ENCODE peak calls at places on chromosomes 5 and 9, in nine cellular contexts. T, M, J, B, A, F, W, Y and O are unnamed samples.

GRCh38 chr5:173595826-173596225 is 20.6 kb downstream of the BOD1 start:
- DNase-seq in Y (no peak), W (no peak), T (no peak), A (no peak), J (no peak), F (no peak), M (no peak), B (no peak), O (no peak)

GRCh38 chr9:100213730-100214477 is 114.9 kb downstream of the INVS start:
- DNase-seq in Y (no peak), B (no peak), A (no peak), T (no peak), M (no peak), J (peak), W (no peak), F (peak), O (no peak)

GRCh38 chr9:33082538-33083326 is 6.3 kb upstream of the SMU1 start:
- DNase-seq in W (no peak), B (no peak), T (no peak), F (peak), A (no peak), Y (no peak), J (no peak), M (no peak), O (no peak)

GRCh38 chr9:121744687-121745395 is 93.4 kb downstream of the DAB2IP start:
- DNase-seq in W (no peak), A (no peak), Y (no peak), T (no peak), M (no peak), B (no peak), J (peak), F (no peak), O (no peak)

GRCh38 chr9:71911908-71912325 is 478 bp downstream of the C9orf85 start:
- DNase-seq in A (no peak), T (no peak), M (no peak), Y (no peak), J (peak), F (no peak), W (no peak), B (no peak), O (no peak)

GRCh38 chr9:99660191-99660636 is 161.5 kb upstream of the NR4A3 start:
- DNase-seq in F (no peak), A (no peak), Y (no peak), T (no peak), B (no peak), W (no peak), M (no peak), J (no peak), O (no peak)

GRCh38 chr5:159290741-159291140 is 27.7 kb downstream of the UBLCP1 start:
- DNase-seq in A (no peak), B (no peak), J (peak), T (no peak), Y (no peak), F (peak), M (no peak), W (no peak), O (no peak)

GRCh38 chr5:170154297-170154696 is 48.6 kb downstream of the FOXI1 start:
- DNase-seq in M (no peak), T (no peak), Y (no peak), B (no peak), A (no peak), F (no peak), W (no peak), J (no peak), O (no peak)

GRCh38 chr5:132680780-132681475 is 7.1 kb downstream of the IL4 start:
- DNase-seq in T (no peak), W (no peak), A (no peak), B (peak), J (no peak), Y (no peak), F (no peak), M (no peak), O (no peak)

GRCh38 chr5:74408150-74409043 is 232.1 kb downstream of the ENC1 start:
- DNase-seq in W (no peak), F (peak), J (no peak), A (no peak), B (no peak), M (no peak), Y (peak), T (no peak), O (no peak)

GRCh38 chr9:34250721-34251120 is 71.9 kb downstream of the UBAP1 start:
- DNase-seq in T (no peak), A (no peak), B (no peak), J (no peak), F (peak), Y (no peak), W (no peak), M (no peak), O (no peak)

GRCh38 chr9:27183151-27183550 is 74.1 kb downstream of the TEK start:
- DNase-seq in B (no peak), J (peak), M (no peak), T (no peak), F (no peak), W (no peak), A (no peak), Y (no peak), O (no peak)

GRCh38 chr5:93513298-93513697 is 67.7 kb downstream of the NR2F1-AS1 start:
- DNase-seq in W (no peak), M (no peak), T (no peak), B (no peak), Y (no peak), A (no peak), J (no peak), F (no peak), O (no peak)

GRCh38 chr5:160291467-160291866 is 20.9 kb downstream of the CCNJL start:
- DNase-seq in M (no peak), A (no peak), J (no peak), W (no peak), F (peak), B (no peak), Y (no peak), T (no peak), O (no peak)

GRCh38 chr5:35856186-35857003 is at the start of gene IL7R:
- DNase-seq in A (no peak), M (no peak), Y (no peak), W (no peak), F (peak), T (no peak), B (no peak), J (peak), O (no peak)

GRCh38 chr5:66891184-66891925 is 295.2 kb downstream of the MAST4 start:
- DNase-seq in W (no peak), M (no peak), J (peak), A (peak), F (peak), B (no peak), T (no peak), Y (no peak), O (no peak)

GRCh38 chr5:160310910-160311295 is 1.5 kb downstream of the CCNJL start:
- DNase-seq in Y (no peak), A (no peak), W (no peak), F (no peak), J (no peak), T (no peak), M (no peak), B (no peak), O (no peak)

GRCh38 chr9:89740722-89741121 is 135.9 kb downstream of the GADD45G start:
- DNase-seq in Y (no peak), T (no peak), W (no peak), M (no peak), A (no peak), B (no peak), J (no peak), F (no peak), O (no peak)

GRCh38 chr9:89419978-89420394 is 77.9 kb downstream of the SEMA4D start:
- DNase-seq in B (no peak), Y (no peak), A (no peak), T (no peak), F (no peak), W (no peak), J (no peak), M (no peak), O (no peak)

GRCh38 chr5:174119386-174119785 is 73.9 kb downstream of the NSG2 start:
- DNase-seq in M (no peak), B (no peak), F (no peak), Y (no peak), W (no peak), J (no peak), T (no peak), A (no peak), O (no peak)

GRCh38 chr5:372911-373709 is 51.6 kb downstream of the AHRR start:
- DNase-seq in A (no peak), B (peak), M (no peak), Y (no peak), T (no peak), F (no peak), J (peak), W (no peak), O (peak)

GRCh38 chr9:37144762-37145161 is 24.4 kb downstream of the ZCCHC7 start:
- DNase-seq in F (no peak), W (no peak), J (peak), A (no peak), Y (no peak), T (no peak), B (no peak), M (no peak), O (no peak)

GRCh38 chr9:129109952-129110739 is 447 bp downstream of the CRAT start:
- DNase-seq in B (no peak), W (no peak), T (no peak), A (peak), M (peak), Y (peak), J (no peak), F (no peak), O (peak)

GRCh38 chr9:89635816-89636215 is 31.0 kb downstream of the GADD45G start:
- DNase-seq in M (no peak), Y (no peak), A (peak), W (no peak), J (peak), T (no peak), B (no peak), F (peak), O (no peak)

GRCh38 chr9:105299190-105299854 is 54.9 kb downstream of the SLC44A1 start:
- DNase-seq in T (no peak), A (peak), F (peak), W (no peak), J (peak), Y (peak), M (no peak), B (no peak), O (no peak)

GRCh38 chr5:169788168-169788567 is 151.1 kb downstream of the DOCK2 start:
- DNase-seq in Y (no peak), M (no peak), A (no peak), W (no peak), J (peak), F (peak), T (no peak), B (no peak), O (no peak)

GRCh38 chr5:61283480-61283879 is 48.6 kb upstream of the ZSWIM6 start:
- DNase-seq in B (no peak), W (no peak), J (no peak), Y (no peak), M (no peak), A (no peak), T (no peak), F (no peak), O (no peak)

GRCh38 chr9:94827584-94828304 is 101.2 kb downstream of the AOPEP start:
- DNase-seq in Y (no peak), W (no peak), A (no peak), T (no peak), B (no peak), F (no peak), J (peak), M (peak), O (no peak)

GRCh38 chr5:73321757-73322452 is 126.7 kb downstream of the FOXD1 start:
- DNase-seq in A (no peak), T (no peak), M (no peak), Y (peak), B (no peak), J (peak), F (peak), W (no peak), O (no peak)

GRCh38 chr9:110847661-110848060 is 179.1 kb downstream of the MUSK start:
- DNase-seq in M (no peak), A (no peak), J (peak), F (no peak), B (no peak), T (no peak), Y (no peak), W (no peak), O (no peak)

DNA sequence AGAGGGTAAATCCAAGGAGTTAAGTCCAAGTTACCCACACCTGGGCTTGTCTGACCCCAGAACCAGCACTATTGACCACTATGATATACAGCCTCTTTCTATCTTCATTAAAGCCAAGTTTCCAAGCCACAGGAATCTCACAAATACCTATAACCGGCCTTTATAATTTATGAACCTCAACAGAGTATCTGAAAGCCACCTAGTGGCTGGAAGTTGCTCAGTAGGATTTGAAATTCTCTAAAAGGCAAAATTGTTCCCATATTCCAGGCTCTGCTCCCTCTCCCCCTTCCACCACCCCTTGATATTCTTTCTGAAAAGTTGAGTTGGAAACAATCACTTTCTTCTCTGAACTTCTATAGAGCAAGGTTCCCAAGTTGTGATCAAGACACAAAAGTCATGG is 106.4 kb upstream of the GPR151 start:
- DNase-seq in F (no peak), Y (no peak), A (no peak), J (peak), B (no peak), M (no peak), W (no peak), T (no peak), O (no peak)
- TF ChIP-seq CTCF in F (peak), Y (peak), A (no peak), J (peak), B (no peak), M (no peak), W (no peak), T (peak), O (peak)

DNA sequence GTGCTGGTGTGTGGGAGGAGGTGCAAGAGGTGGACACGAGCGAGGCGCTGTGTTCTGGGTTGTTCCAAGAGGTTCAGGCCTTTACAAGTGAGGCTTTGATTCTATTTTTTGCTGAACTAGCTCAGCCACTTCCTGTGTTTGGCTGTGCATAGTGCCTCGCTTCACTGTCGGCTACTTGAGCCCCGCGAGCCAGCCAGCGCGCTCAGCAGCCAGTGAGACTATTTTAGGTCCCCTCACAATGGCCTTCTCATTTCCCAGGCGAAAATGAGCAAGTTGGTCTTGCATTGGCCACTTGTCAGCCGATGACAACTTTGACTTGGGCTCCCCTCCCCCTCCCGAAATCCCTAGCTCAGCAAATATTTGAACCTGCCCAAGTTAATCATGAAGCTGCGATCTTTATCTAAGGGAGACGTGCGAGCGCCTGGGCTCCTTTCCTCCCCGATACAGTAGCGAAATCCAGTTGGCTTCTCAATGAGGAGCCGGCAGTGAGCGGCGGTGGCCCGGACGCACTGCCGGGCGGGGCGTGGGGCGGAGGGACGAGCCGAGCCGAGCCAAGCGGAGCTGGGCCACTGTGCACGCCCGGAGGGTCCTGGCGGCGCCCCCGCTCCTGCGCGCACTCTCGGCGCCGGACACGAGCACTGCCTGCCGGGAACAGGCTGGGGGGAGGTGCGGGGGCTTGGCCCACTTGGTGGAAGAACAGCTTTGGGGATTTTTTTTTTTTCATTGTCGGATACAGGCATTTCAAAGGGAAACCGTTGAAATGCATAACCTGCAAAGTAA is 72.6 kb downstream of the PIK3R1 start:
- DNase-seq in T (peak), A (peak), F (peak), J (peak), M (peak), B (peak), Y (peak), W (peak), O (peak)
- TF ChIP-seq CTCF in T (no peak), A (no peak), F (no peak), J (no peak), M (no peak), B (no peak), Y (no peak), W (no peak), O (no peak)

GRCh38 chr9:42852133-42852532 is 668.7 kb downstream of the SPATA31A6 start:
- DNase-seq in Y (peak), F (peak), M (no peak), B (no peak), W (no peak), T (no peak), J (no peak), A (peak), O (peak)
- TF ChIP-seq CTCF in Y (peak), F (peak), M (no peak), B (no peak), W (peak), T (no peak), J (no peak), A (no peak), O (peak)

GRCh38 chr5:77628840-77629552 is 9.5 kb downstream of the OTP start:
- DNase-seq in A (no peak), T (no peak), M (no peak), J (no peak), B (no peak), Y (no peak), F (no peak), W (no peak), O (peak)
- TF ChIP-seq CTCF in A (no peak), T (no peak), M (no peak), J (no peak), B (no peak), Y (no peak), F (no peak), W (no peak), O (peak)

DNA sequence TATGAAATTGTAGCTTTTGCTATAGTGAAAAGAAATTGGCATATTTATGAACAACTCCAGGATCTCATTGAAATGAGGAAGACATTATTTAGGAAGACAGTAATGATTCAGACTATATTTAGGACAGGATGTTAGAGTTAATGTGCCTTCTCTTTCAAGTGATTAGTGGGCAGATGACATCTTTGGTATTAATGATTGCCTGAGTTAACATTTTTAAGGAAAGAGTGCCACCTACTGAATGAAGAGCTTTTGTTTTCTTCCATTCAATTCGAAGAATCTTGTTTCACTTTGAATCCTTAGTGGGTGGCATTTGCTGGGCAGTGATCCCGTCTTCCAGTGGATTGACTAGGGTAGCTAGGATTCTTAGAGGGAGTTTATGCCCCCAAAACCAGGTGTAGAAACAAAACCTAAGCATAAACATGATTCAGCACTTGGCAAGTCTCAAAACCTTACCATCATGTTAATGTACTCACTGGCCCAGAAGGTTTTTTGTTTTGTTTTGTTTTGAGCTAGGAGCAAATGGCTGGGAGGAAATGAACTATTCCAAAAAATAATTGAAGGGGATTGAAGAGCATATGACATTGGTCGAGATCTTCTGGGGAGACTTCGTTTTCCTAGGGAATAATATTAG is 23.2 kb downstream of the MAP3K1 start:
- DNase-seq in W (no peak), F (peak), A (no peak), Y (peak), B (no peak), T (no peak), M (no peak), J (peak), O (no peak)
- TF ChIP-seq CTCF in W (peak), F (peak), A (no peak), Y (peak), B (peak), T (peak), M (peak), J (peak), O (no peak)

GRCh38 chr5:76532061-76532460 is 91.1 kb downstream of the F2RL2 start:
- DNase-seq in J (no peak), Y (no peak), A (no peak), T (no peak), M (no peak), F (peak), W (no peak), B (no peak), O (no peak)
- TF ChIP-seq CTCF in J (no peak), Y (no peak), A (no peak), T (no peak), M (no peak), F (no peak), W (no peak), B (no peak), O (no peak)

GRCh38 chr5:157917909-157918809 is 59.2 kb upstream of the CLINT1 start:
- DNase-seq in J (peak), B (peak), A (peak), W (peak), T (no peak), F (peak), M (peak), Y (peak), O (peak)
- TF ChIP-seq CTCF in J (peak), B (peak), A (peak), W (peak), T (no peak), F (peak), M (peak), Y (peak), O (peak)